ENCODE peak calls at places on chromosomes 11 and 22, in six cellular contexts. One of them, this sample, is unnamed.

GRCh38 chr11:60939828-60940227 is 12.1 kb downstream of the SLC15A3 start:
- DNase-seq in cardiac muscle cell: peak; percentile 60
- DNase-seq in pancreas: no peak
- DNase-seq in hepatocyte: peak; percentile 68
- DNase-seq in uterus: no peak
- DNase-seq in tibial nerve: no peak
- DNase-seq in this sample: no peak

GRCh38 chr11:105468154-105468553 is 141.7 kb upstream of the GRIA4 start:
- DNase-seq in cardiac muscle cell: no peak
- DNase-seq in pancreas: no peak
- DNase-seq in hepatocyte: no peak
- DNase-seq in uterus: no peak
- DNase-seq in tibial nerve: no peak
- DNase-seq in this sample: peak; percentile 42

GRCh38 chr11:120027546-120028180 is 110.2 kb downstream of the TRIM29 start:
- DNase-seq in cardiac muscle cell: no peak
- DNase-seq in pancreas: no peak
- DNase-seq in hepatocyte: no peak
- DNase-seq in uterus: no peak
- DNase-seq in tibial nerve: no peak
- DNase-seq in this sample: no peak

GRCh38 chr11:13160745-13161144 is 116.8 kb upstream of the BMAL1 start:
- DNase-seq in cardiac muscle cell: no peak
- DNase-seq in pancreas: no peak
- DNase-seq in hepatocyte: no peak
- DNase-seq in uterus: no peak
- DNase-seq in tibial nerve: no peak
- DNase-seq in this sample: no peak

GRCh38 chr11:43790444-43790794 is 90.2 kb upstream of the ALKBH3 start:
- DNase-seq in cardiac muscle cell: no peak
- DNase-seq in pancreas: no peak
- DNase-seq in hepatocyte: no peak
- DNase-seq in uterus: no peak
- DNase-seq in tibial nerve: no peak
- DNase-seq in this sample: no peak

GRCh38 chr22:21621891-21622623 is 7.8 kb downstream of the YDJC start:
- DNase-seq in cardiac muscle cell: no peak
- DNase-seq in pancreas: no peak
- DNase-seq in hepatocyte: no peak
- DNase-seq in uterus: no peak
- DNase-seq in tibial nerve: peak; percentile 24
- DNase-seq in this sample: no peak

GRCh38 chr11:24872912-24873311 is 376.1 kb downstream of the LUZP2 start:
- DNase-seq in cardiac muscle cell: no peak
- DNase-seq in pancreas: no peak
- DNase-seq in hepatocyte: no peak
- DNase-seq in uterus: no peak
- DNase-seq in tibial nerve: no peak
- DNase-seq in this sample: no peak

GRCh38 chr11:24386551-24387404 is 110.1 kb upstream of the LUZP2 start:
- DNase-seq in cardiac muscle cell: peak; percentile 56
- DNase-seq in pancreas: no peak
- DNase-seq in hepatocyte: peak; percentile 39
- DNase-seq in uterus: no peak
- DNase-seq in tibial nerve: no peak
- DNase-seq in this sample: no peak

GRCh38 chr11:65182258-65183170 is 786 bp downstream of the CAPN1 start:
- DNase-seq in cardiac muscle cell: peak; percentile 50
- DNase-seq in pancreas: peak; percentile 56
- DNase-seq in hepatocyte: peak; percentile 75
- DNase-seq in uterus: no peak
- DNase-seq in tibial nerve: peak; percentile 16
- DNase-seq in this sample: no peak

GRCh38 chr22:39913886-39914285 is 13.0 kb downstream of the GRAP2 start:
- DNase-seq in cardiac muscle cell: no peak
- DNase-seq in pancreas: no peak
- DNase-seq in hepatocyte: no peak
- DNase-seq in uterus: no peak
- DNase-seq in tibial nerve: no peak
- DNase-seq in this sample: no peak

DNA sequence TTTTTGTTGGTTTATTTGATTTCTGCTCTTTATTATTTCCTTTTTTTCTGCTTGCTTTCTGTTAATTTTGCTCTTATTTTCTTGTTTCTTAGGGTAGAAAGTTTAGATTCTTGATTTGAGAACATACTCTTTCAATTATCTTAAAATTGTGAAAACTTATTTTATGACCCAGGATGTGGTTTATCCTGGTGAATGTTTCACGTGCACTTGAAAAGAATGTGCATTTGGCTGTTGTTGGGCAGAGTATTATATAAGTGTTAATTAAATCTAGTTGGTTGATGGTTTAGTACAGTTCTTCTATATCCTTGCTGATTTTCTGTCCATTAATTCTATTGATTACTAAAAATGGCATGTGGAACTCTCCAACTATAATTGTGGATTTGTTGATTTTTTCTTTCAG is 66.9 kb upstream of the NARS2 start:
- DNase-seq in cardiac muscle cell: no peak
- DNase-seq in pancreas: no peak
- DNase-seq in hepatocyte: no peak
- DNase-seq in uterus: no peak
- DNase-seq in tibial nerve: no peak
- DNase-seq in this sample: no peak
- H3K4me1 ChIP-seq in cardiac muscle cell: no peaks in the 10 kb centered on the region
- H3K4me1 ChIP-seq in pancreas: no peaks in the 10 kb centered on the region
- H3K4me1 ChIP-seq in hepatocyte: no peaks in the 10 kb centered on the region
- H3K4me1 ChIP-seq in uterus: no peaks in the 10 kb centered on the region
- H3K4me1 ChIP-seq in tibial nerve: no peaks in the 10 kb centered on the region
- H3K4me1 ChIP-seq in this sample: no peaks in the 10 kb centered on the region

GRCh38 chr11:62394825-62395538 is 23.9 kb upstream of the SCGB1A1 start:
- DNase-seq in cardiac muscle cell: peak; percentile 83
- DNase-seq in pancreas: peak; percentile 64
- DNase-seq in hepatocyte: peak; percentile 89
- DNase-seq in uterus: peak; percentile 80
- DNase-seq in tibial nerve: peak; percentile 89
- DNase-seq in this sample: peak; percentile 93
- H3K4me3 ChIP-seq in cardiac muscle cell: peak overlapping the region; percentile 4
- H3K4me3 ChIP-seq in pancreas: no peak overlapping the region
- H3K4me3 ChIP-seq in hepatocyte: no peak overlapping the region
- H3K4me3 ChIP-seq in uterus: peak overlapping the region; percentile 14
- H3K4me3 ChIP-seq in tibial nerve: no peak overlapping the region
- H3K4me3 ChIP-seq in this sample: peak overlapping the region; percentile 56

GRCh38 chr11:57214494-57214893 is 22.6 kb downstream of the APLNR start:
- DNase-seq in cardiac muscle cell: peak; percentile 35
- DNase-seq in pancreas: no peak
- DNase-seq in hepatocyte: peak; percentile 26
- DNase-seq in uterus: no peak
- DNase-seq in tibial nerve: no peak
- DNase-seq in this sample: no peak
- TF ChIP-seq CTCF in cardiac muscle cell: no peak
- TF ChIP-seq CTCF in pancreas: no peak
- TF ChIP-seq CTCF in hepatocyte: no peak
- TF ChIP-seq CTCF in uterus: no peak
- TF ChIP-seq CTCF in tibial nerve: no peak
- TF ChIP-seq CTCF in this sample: no peak

DNA sequence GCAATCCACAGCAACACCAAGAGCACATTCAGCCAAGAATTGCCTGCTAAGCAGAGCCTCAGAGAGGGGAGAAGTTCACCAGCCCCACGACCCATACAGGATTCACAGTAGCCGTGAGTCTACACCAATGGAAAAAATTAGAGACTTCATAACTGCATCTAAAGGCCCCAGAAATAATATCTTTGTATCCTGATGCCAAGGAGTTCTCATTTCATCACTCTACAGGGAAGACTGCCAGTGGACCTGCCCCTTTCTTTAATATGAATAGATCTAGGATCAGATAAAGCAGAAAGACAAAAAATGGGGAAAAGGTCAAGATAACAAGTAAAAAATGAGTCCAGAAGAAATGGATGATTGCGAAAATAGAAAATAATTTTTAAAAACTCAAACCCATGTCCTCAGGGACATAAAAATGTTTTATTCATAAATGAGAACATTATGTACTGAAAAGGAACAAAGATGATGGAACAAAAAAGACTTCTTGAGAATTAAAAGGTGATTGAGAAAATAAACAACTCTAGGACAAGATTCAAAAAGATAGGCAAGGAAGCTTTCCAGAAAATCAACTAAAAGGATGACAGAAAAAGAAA is 9.5 kb downstream of the APOL3 start:
- DNase-seq in cardiac muscle cell: no peak
- DNase-seq in pancreas: no peak
- DNase-seq in hepatocyte: no peak
- DNase-seq in uterus: no peak
- DNase-seq in tibial nerve: peak; percentile 66
- DNase-seq in this sample: no peak
- H3K4me1 ChIP-seq in cardiac muscle cell: no peaks in the 10 kb centered on the region
- H3K4me1 ChIP-seq in pancreas: peaks cover 8% of the 10 kb centered on the region
- H3K4me1 ChIP-seq in hepatocyte: peaks cover 16% of the 10 kb centered on the region
- H3K4me1 ChIP-seq in uterus: peaks cover 19% of the 10 kb centered on the region
- H3K4me1 ChIP-seq in tibial nerve: peaks cover 78% of the 10 kb centered on the region
- H3K4me1 ChIP-seq in this sample: peaks cover 5% of the 10 kb centered on the region

DNA sequence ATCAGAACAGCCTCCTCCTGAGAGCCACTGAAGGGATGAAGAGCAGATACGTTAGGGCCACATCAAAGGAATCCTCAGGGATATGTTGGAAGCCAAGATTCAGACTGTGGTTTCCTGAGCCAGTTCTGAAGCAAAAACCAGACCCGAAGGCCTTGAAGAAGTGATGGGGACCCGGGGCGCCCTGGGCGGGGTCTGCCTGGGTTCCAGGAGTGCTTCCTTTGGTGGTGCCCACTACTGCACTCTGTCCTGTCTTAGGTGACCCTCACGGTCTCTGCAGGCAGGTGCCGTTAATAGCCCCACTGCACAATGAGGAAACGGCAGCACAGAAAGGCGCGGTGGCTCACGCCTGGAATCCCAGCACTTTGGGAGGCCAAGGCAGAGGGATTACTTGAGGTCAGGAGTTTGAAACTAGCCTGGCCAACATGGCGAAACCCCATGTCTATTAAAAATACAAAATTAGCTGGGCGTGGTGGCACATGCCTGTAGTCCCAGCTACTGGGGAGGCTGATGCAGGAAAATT is 12.9 kb upstream of the SH3BP1 start:
- DNase-seq in cardiac muscle cell: no peak
- DNase-seq in pancreas: no peak
- DNase-seq in hepatocyte: no peak
- DNase-seq in uterus: no peak
- DNase-seq in tibial nerve: no peak
- DNase-seq in this sample: no peak
- H3K4me3 ChIP-seq in cardiac muscle cell: no peak overlapping the region
- H3K4me3 ChIP-seq in pancreas: no peak overlapping the region
- H3K4me3 ChIP-seq in hepatocyte: no peak overlapping the region
- H3K4me3 ChIP-seq in uterus: no peak overlapping the region
- H3K4me3 ChIP-seq in tibial nerve: no peak overlapping the region
- H3K4me3 ChIP-seq in this sample: no peak overlapping the region

GRCh38 chr11:123419720-123420466 is 10.2 kb upstream of the GRAMD1B start:
- DNase-seq in cardiac muscle cell: no peak
- DNase-seq in pancreas: no peak
- DNase-seq in hepatocyte: peak; percentile 71
- DNase-seq in uterus: no peak
- DNase-seq in tibial nerve: no peak
- DNase-seq in this sample: no peak
- TF ChIP-seq CTCF in cardiac muscle cell: no peak
- TF ChIP-seq CTCF in pancreas: no peak
- TF ChIP-seq CTCF in hepatocyte: no peak
- TF ChIP-seq CTCF in uterus: no peak
- TF ChIP-seq CTCF in tibial nerve: no peak
- TF ChIP-seq CTCF in this sample: no peak

DNA sequence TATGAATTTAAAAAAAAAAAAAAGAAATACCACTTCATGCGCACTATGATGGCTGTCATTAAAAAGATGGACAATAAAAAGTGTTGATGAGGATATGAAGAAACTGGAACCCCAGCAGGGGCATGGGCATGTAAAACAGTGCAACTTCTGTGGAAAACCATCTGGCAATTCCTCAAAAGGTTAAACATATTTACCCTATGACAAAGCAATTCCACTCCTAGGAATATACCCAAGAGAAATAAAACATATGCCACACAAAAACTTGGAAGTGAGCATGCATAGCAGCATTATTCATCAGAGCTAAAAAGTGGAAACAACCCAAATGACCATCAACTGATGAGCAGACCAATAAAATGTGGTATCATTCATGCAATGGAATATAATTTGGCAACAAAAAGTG is 50.1 kb downstream of the LRRC32 start:
- DNase-seq in cardiac muscle cell: no peak
- DNase-seq in pancreas: no peak
- DNase-seq in hepatocyte: no peak
- DNase-seq in uterus: no peak
- DNase-seq in tibial nerve: no peak
- DNase-seq in this sample: no peak
- H3K4me1 ChIP-seq in cardiac muscle cell: peaks cover 36% of the 10 kb centered on the region
- H3K4me1 ChIP-seq in pancreas: no peaks in the 10 kb centered on the region
- H3K4me1 ChIP-seq in hepatocyte: peaks cover 23% of the 10 kb centered on the region
- H3K4me1 ChIP-seq in uterus: no peaks in the 10 kb centered on the region
- H3K4me1 ChIP-seq in tibial nerve: peaks cover 25% of the 10 kb centered on the region
- H3K4me1 ChIP-seq in this sample: peaks cover 27% of the 10 kb centered on the region